ENCODE peak calls at places on chromosomes 11 and 22, in four cellular contexts. Z is SK-N-SH, K is K562, W is GM12878. S is an unnamed sample.

GRCh38 chr11:61928606-61929005 is 11.2 kb upstream of the RAB3IL1 start:
- DNase-seq in Z (no peak), K (no peak), W (no peak), S (no peak)

GRCh38 chr11:59899532-59899931 is 20.9 kb downstream of the OOSP3 start:
- DNase-seq in Z (no peak), K (no peak), W (no peak), S (no peak)

GRCh38 chr11:78740175-78741161 is 165.8 kb upstream of the NARS2 start:
- DNase-seq in Z (peak), K (peak), W (no peak), S (no peak)

GRCh38 chr11:5688482-5688881 is 1.1 kb upstream of the TRIM22 start:
- DNase-seq in Z (no peak), K (no peak), W (no peak), S (no peak)

GRCh38 chr22:31097941-31098632 is 9.3 kb downstream of the SELENOM start:
- DNase-seq in Z (no peak), K (no peak), W (no peak), S (no peak)

GRCh38 chr11:101296896-101297295 is 167.3 kb upstream of the PGR start:
- DNase-seq in Z (no peak), K (no peak), W (no peak), S (no peak)

GRCh38 chr11:73242291-73243092 is 24.4 kb downstream of the P2RY2 start:
- DNase-seq in Z (peak), K (peak), W (peak), S (peak)

GRCh38 chr11:134504146-134504905 is 92.3 kb upstream of the B3GAT1 start:
- DNase-seq in Z (peak), K (no peak), W (no peak), S (no peak)

GRCh38 chr11:126139541-126140091 is 71.8 kb downstream of the RPUSD4 start:
- DNase-seq in Z (no peak), K (no peak), W (no peak), S (no peak)

GRCh38 chr11:116890193-116890592 is 52.8 kb upstream of the APOA1 start:
- DNase-seq in Z (no peak), K (no peak), W (peak), S (no peak)

GRCh38 chr22:49548356-49549202 is 279.1 kb downstream of the BRD1 start:
- DNase-seq in Z (no peak), K (no peak), W (no peak), S (peak)

GRCh38 chr11:109789911-109790310 is 303.3 kb upstream of the ZC3H12C start:
- DNase-seq in Z (no peak), K (no peak), W (no peak), S (no peak)

GRCh38 chr22:40401981-40402406 is 31.6 kb downstream of the SGSM3 start:
- DNase-seq in Z (no peak), K (no peak), W (no peak), S (no peak)

GRCh38 chr11:19520681-19521080 is 192.0 kb upstream of the NAV2 start:
- DNase-seq in Z (no peak), K (no peak), W (no peak), S (no peak)

GRCh38 chr22:20430641-20431519 is 6.7 kb downstream of the SCARF2 start:
- DNase-seq in Z (peak), K (peak), W (no peak), S (peak)

GRCh38 chr11:88478136-88478785 is 140.7 kb upstream of the CTSC start:
- DNase-seq in Z (no peak), K (no peak), W (no peak), S (no peak)

GRCh38 chr11:74671520-74672196 is 59.6 kb downstream of the CHRDL2 start:
- DNase-seq in Z (no peak), K (no peak), W (no peak), S (no peak)

DNA sequence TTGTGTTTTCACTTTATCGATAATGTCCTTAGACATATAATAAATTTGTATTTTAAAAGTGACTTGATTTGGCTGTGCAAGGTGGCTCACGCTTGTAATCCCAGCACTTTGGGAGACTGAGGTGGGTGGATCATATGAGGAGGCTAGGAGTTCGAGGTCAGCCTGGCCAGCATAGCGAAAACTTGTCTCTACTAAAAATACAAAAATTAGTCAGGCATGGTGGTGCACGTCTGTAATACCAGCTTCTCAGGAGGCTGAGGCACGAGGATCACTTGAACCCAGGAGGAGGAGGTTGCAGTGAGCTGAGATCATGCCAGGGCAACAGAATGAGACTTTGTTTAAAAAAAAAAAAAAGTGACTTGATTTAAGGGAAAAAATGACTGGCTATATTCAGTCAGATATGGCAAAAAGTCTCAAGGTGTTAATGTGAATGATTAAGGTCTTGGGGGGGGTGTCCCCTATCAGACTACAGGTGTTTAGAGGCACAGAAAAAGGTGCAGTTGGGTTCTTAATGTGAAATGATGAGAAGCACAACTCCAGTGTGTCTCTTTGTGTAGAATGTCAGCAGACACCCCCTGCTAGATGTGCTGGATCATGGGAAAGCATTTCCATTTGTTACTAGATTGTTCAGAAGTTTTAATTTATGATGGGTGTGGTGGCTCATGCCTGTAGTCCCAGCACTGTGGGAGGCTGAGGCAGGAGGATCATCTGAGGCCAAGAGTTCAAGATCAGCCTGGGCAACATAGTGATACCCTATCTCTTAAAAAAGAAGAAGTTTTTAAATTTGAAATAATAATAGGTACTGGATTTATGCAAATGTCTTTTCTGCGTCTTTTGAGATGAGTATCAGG is 17.0 kb downstream of the NEAT1 start:
- DNase-seq in Z (no peak), K (peak), W (no peak), S (no peak)
- TF ChIP-seq USF1 in Z (no peak), K (no peak), W (no peak), S (no peak)

GRCh38 chr22:17888855-17889254 is 114.6 kb upstream of the BID start:
- DNase-seq in Z (no peak), K (peak), W (no peak), S (peak)
- TF ChIP-seq USF1 in Z (no peak), K (no peak), W (no peak), S (no peak)

GRCh38 chr11:8956860-8957259 is 7.4 kb downstream of the TMEM9B start:
- DNase-seq in Z (no peak), K (no peak), W (no peak), S (no peak)

GRCh38 chr11:8963569-8964323 is 496 bp downstream of the TMEM9B start:
- DNase-seq in Z (peak), K (no peak), W (peak), S (peak)

GRCh38 chr11:8964324-8965320 is at the start of gene TMEM9B:
- DNase-seq in Z (peak), K (peak), W (peak), S (peak)

GRCh38 chr11:8962827-8963226 is 1.4 kb downstream of the TMEM9B start:
- DNase-seq in Z (no peak), K (peak), W (no peak), S (no peak)

DNA sequence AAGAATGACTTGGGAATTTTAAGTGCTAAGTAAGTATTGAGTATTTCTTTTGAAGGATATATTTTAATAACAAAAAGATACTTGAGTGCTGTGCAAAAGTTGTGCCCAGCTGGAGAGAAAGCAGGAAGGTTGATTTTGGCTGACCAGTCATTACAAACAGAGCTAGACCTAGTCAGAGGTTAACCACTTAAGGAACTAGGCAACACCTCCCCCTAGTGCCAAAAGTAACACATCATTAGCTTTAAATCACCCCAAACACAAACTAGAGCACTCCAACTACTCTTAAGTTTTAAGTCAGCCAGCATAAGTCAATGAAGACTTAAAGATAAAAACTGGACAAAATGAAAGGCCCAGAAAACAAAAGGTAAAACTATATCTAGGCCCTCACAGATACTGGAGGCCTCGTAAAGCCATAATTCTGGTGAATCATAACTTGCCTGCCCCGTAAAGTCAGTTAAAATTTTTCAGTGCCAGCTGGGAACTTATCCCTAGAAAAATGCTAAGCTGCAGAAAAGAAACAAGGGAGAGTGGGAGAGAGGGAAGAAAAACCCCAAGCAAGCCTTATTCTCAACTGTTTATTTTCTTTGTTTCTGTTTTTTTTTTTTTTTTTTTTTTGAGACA is 4.6 kb downstream of the TMEM9B start:
- DNase-seq in Z (peak), K (peak), W (peak), S (peak)
- TF ChIP-seq USF1 in Z (no peak), K (no peak), W (no peak), S (no peak)

DNA sequence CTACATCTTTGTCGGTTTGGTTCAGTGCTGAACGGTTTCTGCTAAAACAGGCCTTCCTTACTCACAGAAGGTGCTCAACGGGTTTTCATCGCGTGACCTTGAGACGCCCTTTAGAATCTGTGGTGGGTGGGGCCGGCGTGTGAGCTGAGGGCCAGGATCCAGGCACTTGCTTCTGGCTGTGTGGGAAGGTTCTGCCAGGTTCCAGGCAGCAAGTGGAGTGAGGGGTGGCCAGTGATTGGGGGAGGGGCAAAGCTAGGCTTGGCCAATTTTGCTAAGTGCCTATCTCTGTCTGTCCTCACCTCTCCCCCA is 35.2 kb downstream of the KCNJ4 start:
- DNase-seq in Z (no peak), K (peak), W (no peak), S (no peak)
- TF ChIP-seq USF1 in Z (no peak), K (no peak), W (no peak), S (no peak)

GRCh38 chr11:64849600-64850356 is 5.3 kb upstream of the CDC42BPG start:
- DNase-seq in Z (no peak), K (no peak), W (no peak), S (no peak)
- TF ChIP-seq USF1 in Z (no peak), K (no peak), W (no peak), S (no peak)

GRCh38 chr11:118998388-118998717 is 415 bp downstream of the CENATAC start:
- DNase-seq in Z (no peak), K (no peak), W (no peak), S (no peak)

GRCh38 chr11:119000906-119001305 is 3.0 kb downstream of the CENATAC start:
- DNase-seq in Z (no peak), K (no peak), W (no peak), S (no peak)

GRCh38 chr11:118998822-118999221 is 884 bp downstream of the CENATAC start:
- DNase-seq in Z (no peak), K (peak), W (no peak), S (no peak)

GRCh38 chr11:118997627-118998387 is at the start of gene CENATAC:
- DNase-seq in Z (peak), K (peak), W (peak), S (peak)

GRCh38 chr11:118996926-118997626 is 862 bp upstream of the CENATAC start:
- DNase-seq in Z (peak), K (peak), W (peak), S (no peak)
- TF ChIP-seq USF1 in Z (no peak), K (no peak), W (no peak), S (no peak)

GRCh38 chr11:2584812-2585565 is 114.8 kb downstream of the KCNQ1OT1 start:
- DNase-seq in Z (peak), K (no peak), W (no peak), S (peak)
- TF ChIP-seq USF1 in Z (no peak), K (no peak), W (no peak), S (no peak)

GRCh38 chr22:36914383-36914752 is 940 bp downstream of the CSF2RB start:
- DNase-seq in Z (no peak), K (no peak), W (no peak), S (no peak)

GRCh38 chr22:36916034-36916433 is 2.6 kb downstream of the CSF2RB start:
- DNase-seq in Z (no peak), K (no peak), W (no peak), S (no peak)

GRCh38 chr22:36911887-36912661 is 1.4 kb upstream of the CSF2RB start:
- DNase-seq in Z (no peak), K (no peak), W (no peak), S (no peak)

GRCh38 chr22:36912694-36913430 is 566 bp upstream of the CSF2RB start:
- DNase-seq in Z (no peak), K (no peak), W (no peak), S (no peak)

GRCh38 chr22:36913431-36914382 is at the start of gene CSF2RB:
- DNase-seq in Z (no peak), K (no peak), W (no peak), S (no peak)
- TF ChIP-seq USF1 in Z (no peak), K (peak), W (peak), S (no peak)

GRCh38 chr11:40190294-40190693 is 1269.2 kb downstream of the LRRC4C start:
- DNase-seq in Z (peak), K (no peak), W (no peak), S (no peak)
- TF ChIP-seq USF1 in Z (no peak), K (no peak), W (no peak), S (no peak)

GRCh38 chr11:68037481-68038225 is 1.2 kb upstream of the TCIRG1 start:
- DNase-seq in Z (no peak), K (no peak), W (no peak), S (no peak)

GRCh38 chr11:68038226-68038717 is 553 bp upstream of the TCIRG1 start:
- DNase-seq in Z (peak), K (peak), W (no peak), S (no peak)

GRCh38 chr11:68035266-68035876 is 3.5 kb upstream of the TCIRG1 start:
- DNase-seq in Z (no peak), K (no peak), W (no peak), S (no peak)

GRCh38 chr11:68036141-68036716 is 2.6 kb upstream of the TCIRG1 start:
- DNase-seq in Z (no peak), K (no peak), W (no peak), S (no peak)

DNA sequence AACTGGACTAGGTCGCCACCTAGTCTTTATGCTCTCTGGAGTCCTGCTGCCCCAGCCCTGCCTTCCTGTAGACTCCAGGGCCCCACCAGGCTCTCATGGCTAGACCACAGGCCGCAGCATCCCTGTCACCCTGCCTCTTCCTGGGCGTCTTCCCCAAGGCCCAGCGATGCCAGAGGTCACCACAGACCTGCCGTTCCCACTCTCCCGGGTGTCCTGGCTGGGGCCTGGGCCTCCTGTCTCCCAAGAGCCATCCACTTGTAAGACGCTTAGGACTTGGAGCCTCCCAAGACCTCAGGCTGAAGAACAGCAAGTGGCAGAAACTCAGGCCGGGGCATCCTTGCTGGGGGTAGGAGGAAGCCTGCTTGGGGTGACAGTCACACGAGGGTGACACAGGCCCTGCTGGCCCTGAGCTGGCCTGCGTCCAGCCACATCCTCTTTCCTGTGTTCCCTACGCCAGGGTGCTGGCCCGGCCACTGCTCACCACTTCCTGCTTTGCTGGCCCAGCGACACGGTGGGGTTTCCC is 2.0 kb upstream of the TCIRG1 start:
- DNase-seq in Z (no peak), K (no peak), W (no peak), S (no peak)
- TF ChIP-seq USF1 in Z (no peak), K (no peak), W (no peak), S (no peak)

S was measured in WTC11.